ENCODE peak calls at places on chromosomes 2 and 18, in four cellular contexts. E, U, Y and H are unnamed samples.
A peak's percentile ranks its signal among the peaks of the same experiment; 100 is the strongest.

GRCh38 chr2:109112-109809 is 63.0 kb upstream of the FAM110C start:
- DNase-seq in E (no peak), U (no peak), Y (no peak), H (no peak)

GRCh38 chr18:46167971-46168370 is 63.8 kb downstream of the HAUS1 start:
- DNase-seq in E (no peak), U (no peak), Y (no peak), H (no peak)

GRCh38 chr2:199833525-199833924 is 17.5 kb downstream of the FTCDNL1 start:
- DNase-seq in E (no peak), U (no peak), Y (no peak), H (no peak)

GRCh38 chr18:51751901-51752300 is 554.4 kb upstream of the MEX3C start:
- DNase-seq in E (no peak), U (no peak), Y (no peak), H (no peak)

GRCh38 chr2:240643093-240643810 is 18.0 kb downstream of the GPR35 start:
- DNase-seq in E (no peak), U (peak; percentile 8), Y (no peak), H (no peak)

GRCh38 chr2:121260370-121261154 is 24.4 kb downstream of the TFCP2L1 start:
- DNase-seq in E (no peak), U (no peak), Y (no peak), H (no peak)

GRCh38 chr2:126172785-126173184 is 483.2 kb upstream of the GYPC start:
- DNase-seq in E (no peak), U (no peak), Y (no peak), H (no peak)

GRCh38 chr2:241135737-241136136 is 13.5 kb downstream of the PASK start:
- DNase-seq in E (no peak), U (no peak), Y (no peak), H (no peak)

GRCh38 chr18:830315-830901 is 18.4 kb upstream of the YES1 start:
- DNase-seq in E (peak; percentile 53), U (no peak), Y (no peak), H (peak; percentile 42)

GRCh38 chr2:36450466-36451196 is 95.1 kb downstream of the CRIM1 start:
- DNase-seq in E (peak; percentile 70), U (peak; percentile 46), Y (peak; percentile 64), H (no peak)

GRCh38 chr18:33269223-33269622 is 171.3 kb downstream of the CCDC178 start:
- DNase-seq in E (no peak), U (no peak), Y (no peak), H (no peak)

GRCh38 chr2:57806449-57806968 is 240.1 kb upstream of the VRK2 start:
- DNase-seq in E (no peak), U (no peak), Y (no peak), H (no peak)

GRCh38 chr2:50582164-50582563 is 449.8 kb downstream of the NRXN1 start:
- DNase-seq in E (no peak), U (no peak), Y (no peak), H (no peak)

GRCh38 chr2:211823886-211824479 is 714.6 kb downstream of the ERBB4 start:
- DNase-seq in E (no peak), U (no peak), Y (no peak), H (no peak)

GRCh38 chr2:236399409-236399808 is 135.2 kb upstream of the ASB18 start:
- DNase-seq in E (no peak), U (no peak), Y (no peak), H (no peak)

GRCh38 chr2:29012211-29012681 is 31.1 kb downstream of the TOGARAM2 start:
- DNase-seq in E (no peak), U (peak; percentile 66), Y (no peak), H (peak; percentile 87)

GRCh38 chr2:177068967-177069366 is 143.6 kb upstream of the HNRNPA3 start:
- DNase-seq in E (no peak), U (no peak), Y (no peak), H (no peak)

GRCh38 chr2:98757904-98758421 is 27.0 kb upstream of the MGAT4A start:
- DNase-seq in E (peak; percentile 48), U (peak; percentile 82), Y (peak; percentile 87), H (peak; percentile 66)

GRCh38 chr2:129906139-129906860 is 73.2 kb upstream of the RAB6C start:
- DNase-seq in E (no peak), U (no peak), Y (no peak), H (no peak)

GRCh38 chr2:102891261-102891660 is 129.4 kb downstream of the TMEM182 start:
- DNase-seq in E (peak; percentile 4), U (no peak), Y (no peak), H (no peak)

GRCh38 chr18:11047156-11047555 is 102.2 kb downstream of the PIEZO2 start:
- DNase-seq in E (no peak), U (no peak), Y (no peak), H (no peak)

GRCh38 chr2:26347286-26347865 is 787 bp upstream of the ADGRF3 start:
- DNase-seq in E (peak; percentile 76), U (no peak), Y (no peak), H (no peak)

GRCh38 chr2:233005096-233005495 is 8.0 kb downstream of the NGEF start:
- DNase-seq in E (no peak), U (no peak), Y (no peak), H (no peak)

GRCh38 chr2:102453497-102453896 is 19.5 kb upstream of the SLC9A4 start:
- DNase-seq in E (no peak), U (no peak), Y (no peak), H (peak; percentile 26)

GRCh38 chr2:207831569-207832248 is 62.0 kb upstream of the FZD5 start:
- DNase-seq in E (no peak), U (no peak), Y (no peak), H (no peak)

GRCh38 chr2:43508209-43508608 is 87.6 kb downstream of the THADA start:
- DNase-seq in E (no peak), U (no peak), Y (no peak), H (peak; percentile 44)

GRCh38 chr2:54321062-54321461 is 65.0 kb upstream of the TSPYL6 start:
- DNase-seq in E (no peak), U (no peak), Y (no peak), H (no peak)

GRCh38 chr2:111100765-111101162 is 19.9 kb upstream of the BCL2L11 start:
- DNase-seq in E (no peak), U (no peak), Y (peak; percentile 44), H (no peak)

GRCh38 chr2:17934721-17935120 is 56.3 kb downstream of the KCNS3 start:
- DNase-seq in E (peak; percentile 74), U (peak; percentile 88), Y (no peak), H (no peak)